ENCODE peak calls at places on chromosomes 11 and 22, in five cellular contexts. N is mucosa of descending colon; Z is AG04449; M is GM12865; U is CD4-positive, alpha-beta T cell. D is an unnamed sample.

GRCh38 chr11:48087974-48088681 is 107.8 kb downstream of the PTPRJ start:
- DNase-seq in N (peak), Z (no peak), M (no peak), U (no peak), D (no peak)

GRCh38 chr22:35314161-35314942 is 14.7 kb downstream of the TOM1 start:
- DNase-seq in N (peak), Z (no peak), M (no peak), U (no peak), D (peak)

GRCh38 chr11:2775083-2775625 is 75.4 kb upstream of the KCNQ1OT1 start:
- DNase-seq in N (no peak), Z (no peak), M (peak), U (no peak), D (no peak)

GRCh38 chr11:47257518-47258316 is at the start of gene NR1H3:
- DNase-seq in N (peak), Z (no peak), M (no peak), U (no peak), D (peak)

GRCh38 chr11:4115128-4115527 is 20.5 kb downstream of the RRM1 start:
- DNase-seq in N (no peak), Z (no peak), M (no peak), U (no peak), D (no peak)

GRCh38 chr11:60899021-60899936 is 7.1 kb downstream of the PRPF19 start:
- DNase-seq in N (peak), Z (no peak), M (peak), U (no peak), D (peak)

GRCh38 chr11:43810929-43811596 is 69.6 kb upstream of the ALKBH3 start:
- DNase-seq in N (peak), Z (no peak), M (no peak), U (no peak), D (no peak)

GRCh38 chr22:30889268-30889995 is 79.1 kb downstream of the MORC2 start:
- DNase-seq in N (no peak), Z (no peak), M (no peak), U (no peak), D (no peak)

GRCh38 chr22:41260871-41261270 is 20.1 kb upstream of the CHADL start:
- DNase-seq in N (no peak), Z (no peak), M (no peak), U (no peak), D (no peak)

GRCh38 chr22:44638966-44639739 is 62.9 kb upstream of the PRR5 start:
- DNase-seq in N (no peak), Z (no peak), M (no peak), U (no peak), D (no peak)

GRCh38 chr11:90288207-90288821 is 65.5 kb upstream of the CHORDC1 start:
- DNase-seq in N (no peak), Z (no peak), M (peak), U (no peak), D (peak)

GRCh38 chr11:45609902-45610301 is 55.5 kb downstream of the CHST1 start:
- DNase-seq in N (no peak), Z (no peak), M (no peak), U (no peak), D (no peak)

GRCh38 chr11:8567597-8568198 is 26.3 kb downstream of the STK33 start:
- DNase-seq in N (no peak), Z (no peak), M (peak), U (no peak), D (peak)

GRCh38 chr11:93737904-93738612 is 3.2 kb downstream of the TAF1D start:
- DNase-seq in N (no peak), Z (no peak), M (peak), U (no peak), D (peak)

GRCh38 chr11:30406978-30407762 is 84.3 kb downstream of the ARL14EP start:
- DNase-seq in N (no peak), Z (no peak), M (no peak), U (no peak), D (no peak)

GRCh38 chr11:62514151-62514550 is 32.5 kb downstream of the AHNAK start:
- DNase-seq in N (no peak), Z (no peak), M (peak), U (no peak), D (no peak)

GRCh38 chr22:35872451-35872850 is 154.8 kb downstream of the APOL5 start:
- DNase-seq in N (no peak), Z (no peak), M (no peak), U (no peak), D (no peak)

GRCh38 chr11:32396331-32396730 is 39.0 kb downstream of the WT1 start:
- DNase-seq in N (no peak), Z (no peak), M (peak), U (no peak), D (no peak)

GRCh38 chr11:131463609-131464008 is 93.2 kb downstream of the NTM start:
- DNase-seq in N (no peak), Z (no peak), M (no peak), U (no peak), D (no peak)

GRCh38 chr11:76642341-76642740 is 28.2 kb downstream of the LRRC32 start:
- DNase-seq in N (no peak), Z (no peak), M (no peak), U (no peak), D (no peak)

GRCh38 chr11:73321342-73322110 is 13.4 kb downstream of the ARHGEF17 start:
- DNase-seq in N (peak), Z (no peak), M (peak), U (no peak), D (no peak)

GRCh38 chr11:28090052-28090749 is 17.8 kb downstream of the KIF18A start:
- DNase-seq in N (no peak), Z (peak), M (no peak), U (no peak), D (no peak)

GRCh38 chr11:126188332-126189108 is 22.9 kb downstream of the RPUSD4 start:
- DNase-seq in N (no peak), Z (no peak), M (peak), U (no peak), D (no peak)

DNA sequence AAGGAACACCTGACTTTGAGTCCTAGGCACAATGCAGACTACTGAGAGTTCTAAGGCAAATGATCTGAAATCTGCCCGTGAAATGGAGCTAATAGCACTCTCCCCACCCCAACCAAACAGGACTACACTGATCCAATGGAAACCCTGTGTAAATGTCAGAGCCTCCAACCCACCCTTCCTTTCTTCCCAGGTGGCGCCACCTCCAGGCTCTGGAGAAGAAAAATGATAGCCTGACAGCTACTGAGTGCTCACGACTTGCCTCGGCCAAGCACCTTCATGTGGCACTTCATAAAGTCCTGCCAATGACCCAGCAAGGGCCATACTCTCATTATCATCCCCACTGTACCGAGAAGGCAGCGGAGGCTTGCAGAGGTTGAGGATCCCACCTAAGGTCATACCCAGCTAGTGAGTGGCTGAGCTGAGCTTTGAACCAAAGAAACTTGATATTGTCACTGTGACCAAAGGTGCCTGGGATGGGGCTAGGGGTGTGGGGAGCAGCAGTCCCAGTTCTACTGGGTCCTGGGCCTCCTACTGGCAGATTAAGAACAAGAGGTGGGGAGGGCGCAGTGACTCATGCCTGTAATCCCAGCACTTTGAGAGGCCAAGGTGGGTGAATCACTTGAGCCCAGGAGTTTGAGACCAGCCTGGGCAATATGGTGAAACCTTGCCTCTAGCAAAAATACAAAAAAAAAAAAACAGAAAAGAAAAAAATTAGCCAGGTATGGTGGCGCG is 20.5 kb downstream of the TST start:
- DNase-seq in N (no peak), Z (no peak), M (no peak), U (no peak), D (peak)
- TF ChIP-seq CTCF in N (no peak), Z (no peak), M (no peak), U (no peak), D (peak)

DNA sequence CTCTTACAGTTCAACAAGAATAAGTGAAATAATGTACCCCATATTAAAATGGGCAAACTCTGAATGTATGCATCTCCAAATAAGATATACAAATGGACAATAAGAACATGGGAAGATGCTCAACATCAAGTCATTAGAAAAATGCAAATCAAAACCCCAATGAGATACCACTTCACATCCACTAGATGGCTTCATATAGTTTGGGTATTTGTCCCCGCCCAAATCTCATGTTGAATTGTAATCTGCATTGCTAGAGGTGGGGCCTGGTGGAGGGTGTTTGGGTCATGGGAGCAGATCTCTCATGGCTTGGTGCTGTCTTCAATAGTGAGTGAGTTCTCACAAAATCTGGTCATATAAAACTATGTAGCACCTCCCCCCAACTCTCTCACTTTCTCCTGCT is 5.7 kb downstream of the MPZL2 start:
- DNase-seq in N (no peak), Z (no peak), M (no peak), U (no peak), D (peak)
- TF ChIP-seq CTCF in N (no peak), Z (no peak), M (peak), U (no peak), D (no peak)

DNA sequence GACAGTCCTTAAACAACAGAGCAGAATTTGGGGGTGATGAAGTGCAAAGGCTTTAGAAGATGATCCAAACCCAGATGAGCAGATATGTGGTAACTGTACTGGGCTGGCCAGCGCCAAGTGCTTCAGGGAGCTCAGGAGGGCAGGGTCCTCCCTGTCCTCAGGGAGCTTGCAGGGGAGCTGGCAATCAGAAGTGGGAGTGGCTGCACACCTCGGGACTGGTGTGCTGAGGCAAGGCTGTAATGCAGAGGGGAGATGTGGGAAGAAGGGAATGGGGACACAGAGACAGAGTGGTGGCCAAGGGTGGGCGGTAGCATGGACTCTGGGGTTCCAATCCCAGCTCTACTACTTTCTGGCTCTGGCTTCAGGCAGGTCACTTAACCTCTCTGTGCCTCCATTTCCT is 235.6 kb upstream of the NCAM1 start:
- DNase-seq in N (no peak), Z (no peak), M (no peak), U (no peak), D (no peak)
- TF ChIP-seq CTCF in N (no peak), Z (no peak), M (no peak), U (no peak), D (no peak)

DNA sequence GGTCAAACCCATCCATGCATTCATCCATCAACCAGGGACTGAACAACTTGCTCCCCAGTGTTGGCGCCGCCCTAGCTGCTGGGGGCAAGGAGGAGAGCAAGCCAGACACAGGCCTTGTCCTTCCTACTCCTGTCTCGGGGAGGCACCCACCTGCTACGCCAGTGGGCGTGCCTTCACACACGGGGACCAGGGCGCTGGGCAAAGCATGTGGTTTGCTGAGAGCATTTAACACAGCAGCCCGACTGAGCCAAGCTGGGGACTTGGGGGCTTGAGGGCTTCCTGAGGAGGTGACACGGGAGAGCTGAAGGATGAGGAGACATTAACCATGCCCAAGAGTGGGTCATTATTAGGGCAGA is 30.6 kb downstream of the CACNA1I start:
- DNase-seq in N (no peak), Z (no peak), M (peak), U (no peak), D (no peak)
- TF ChIP-seq CTCF in N (no peak), Z (no peak), M (no peak), U (no peak), D (no peak)

DNA sequence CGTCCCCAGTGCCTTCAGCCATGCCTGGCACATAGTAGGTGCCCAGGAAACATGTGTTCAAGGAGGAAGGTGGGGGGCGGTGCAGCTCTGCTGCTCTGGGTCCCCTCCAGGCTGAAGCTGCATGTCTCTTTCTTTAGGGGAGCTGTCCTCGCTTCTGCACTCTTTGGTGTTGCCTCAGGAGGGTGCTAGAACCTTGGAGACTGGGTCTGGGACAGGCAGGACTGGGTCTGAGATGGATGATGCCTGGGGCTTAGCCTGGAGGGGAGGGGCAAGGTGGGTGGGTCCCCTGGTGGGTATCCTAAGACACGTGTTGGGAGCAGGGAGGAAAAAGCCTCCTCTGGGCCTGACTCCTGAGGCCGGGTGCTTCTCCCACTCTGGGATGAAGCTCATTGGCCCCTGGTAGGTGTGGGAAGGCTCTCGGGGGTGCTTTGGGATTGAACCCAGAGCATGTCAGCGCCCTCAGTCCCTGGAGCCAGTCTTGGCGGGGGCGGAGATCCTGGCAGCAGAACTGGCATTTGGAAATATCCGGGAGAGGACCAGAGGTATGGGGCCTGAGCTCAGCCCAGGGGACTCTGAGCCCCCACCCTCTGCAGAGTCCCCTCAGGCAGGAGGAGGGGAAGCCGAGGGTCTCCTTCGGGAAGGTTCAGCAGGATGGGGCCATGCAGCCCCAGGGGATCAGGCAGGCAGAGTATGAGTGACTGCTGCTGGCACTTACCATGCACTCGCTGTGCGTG is 6.7 kb upstream of the GSTP1 start:
- DNase-seq in N (no peak), Z (no peak), M (peak), U (no peak), D (no peak)
- TF ChIP-seq CTCF in N (no peak), Z (no peak), M (peak), U (no peak), D (no peak)

GRCh38 chr22:20116951-20117645 is at the start of gene TRMT2A:
- DNase-seq in N (peak), Z (peak), M (peak), U (peak), D (peak)
- TF ChIP-seq CTCF in N (no peak), Z (peak), M (no peak), U (no peak), D (no peak)